ENCODE peak calls at places on chromosomes 7 and 10, in nine cellular contexts. One of them, this sample, is unnamed.

GRCh38 chr10:27742195-27742925 is 3.3 kb downstream of the MKX start:
- DNase-seq in NCI-H524 treated with DMSO at 0.1 percent for 48 hours: no peak
- DNase-seq in brain microvascular endothelial cell: peak
- DNase-seq in activated CD8-positive, alpha-beta memory T cell treated with anti-CD3 and anti-CD28 coated beads, Interleukin-2, amount 10 ng/mL, durations not matched to agents 7 days and 5 days: peak
- DNase-seq in activated naive CD8-positive, alpha-beta T cell treated with anti-CD3 and anti-CD28 coated beads, Interleukin-2, amount 10 ng/mL, durations not matched to agents 7 days and 5 days: peak
- DNase-seq in HL-60: peak
- DNase-seq in ovary: peak
- DNase-seq in dorsolateral prefrontal cortex: peak
- DNase-seq in fibroblast of the conjunctiva: peak
- DNase-seq in this sample: peak

GRCh38 chr10:122286872-122287271 is 15.8 kb downstream of the BTBD16 start:
- DNase-seq in HL-60: no peak
- DNase-seq in fibroblast of the conjunctiva: peak
- DNase-seq in NCI-H524 treated with DMSO at 0.1 percent for 48 hours: no peak
- DNase-seq in ovary: no peak
- DNase-seq in activated naive CD8-positive, alpha-beta T cell treated with anti-CD3 and anti-CD28 coated beads, Interleukin-2, amount 10 ng/mL, durations not matched to agents 7 days and 5 days: no peak
- DNase-seq in brain microvascular endothelial cell: peak
- DNase-seq in dorsolateral prefrontal cortex: no peak
- DNase-seq in activated CD8-positive, alpha-beta memory T cell treated with anti-CD3 and anti-CD28 coated beads, Interleukin-2, amount 10 ng/mL, durations not matched to agents 7 days and 5 days: no peak
- DNase-seq in this sample: peak

GRCh38 chr7:98810166-98810802 is 59.5 kb downstream of the TMEM130 start:
- DNase-seq in brain microvascular endothelial cell: no peak
- DNase-seq in fibroblast of the conjunctiva: no peak
- DNase-seq in ovary: no peak
- DNase-seq in activated naive CD8-positive, alpha-beta T cell treated with anti-CD3 and anti-CD28 coated beads, Interleukin-2, amount 10 ng/mL, durations not matched to agents 7 days and 5 days: no peak
- DNase-seq in HL-60: no peak
- DNase-seq in NCI-H524 treated with DMSO at 0.1 percent for 48 hours: peak
- DNase-seq in activated CD8-positive, alpha-beta memory T cell treated with anti-CD3 and anti-CD28 coated beads, Interleukin-2, amount 10 ng/mL, durations not matched to agents 7 days and 5 days: no peak
- DNase-seq in dorsolateral prefrontal cortex: no peak
- DNase-seq in this sample: no peak

GRCh38 chr10:46251857-46252847 is 34.6 kb upstream of the ANTXRL start:
- DNase-seq in brain microvascular endothelial cell: no peak
- DNase-seq in NCI-H524 treated with DMSO at 0.1 percent for 48 hours: no peak
- DNase-seq in activated naive CD8-positive, alpha-beta T cell treated with anti-CD3 and anti-CD28 coated beads, Interleukin-2, amount 10 ng/mL, durations not matched to agents 7 days and 5 days: no peak
- DNase-seq in activated CD8-positive, alpha-beta memory T cell treated with anti-CD3 and anti-CD28 coated beads, Interleukin-2, amount 10 ng/mL, durations not matched to agents 7 days and 5 days: no peak
- DNase-seq in fibroblast of the conjunctiva: no peak
- DNase-seq in HL-60: no peak
- DNase-seq in dorsolateral prefrontal cortex: no peak
- DNase-seq in ovary: no peak
- DNase-seq in this sample: no peak

GRCh38 chr10:97229322-97229721 is 43.6 kb upstream of the SLIT1 start:
- DNase-seq in activated CD8-positive, alpha-beta memory T cell treated with anti-CD3 and anti-CD28 coated beads, Interleukin-2, amount 10 ng/mL, durations not matched to agents 7 days and 5 days: no peak
- DNase-seq in fibroblast of the conjunctiva: no peak
- DNase-seq in NCI-H524 treated with DMSO at 0.1 percent for 48 hours: no peak
- DNase-seq in activated naive CD8-positive, alpha-beta T cell treated with anti-CD3 and anti-CD28 coated beads, Interleukin-2, amount 10 ng/mL, durations not matched to agents 7 days and 5 days: no peak
- DNase-seq in brain microvascular endothelial cell: no peak
- DNase-seq in ovary: no peak
- DNase-seq in dorsolateral prefrontal cortex: no peak
- DNase-seq in HL-60: no peak
- DNase-seq in this sample: peak

GRCh38 chr7:100688593-100688860 is 5.5 kb downstream of the GIGYF1 start:
- DNase-seq in activated CD8-positive, alpha-beta memory T cell treated with anti-CD3 and anti-CD28 coated beads, Interleukin-2, amount 10 ng/mL, durations not matched to agents 7 days and 5 days: no peak
- DNase-seq in HL-60: no peak
- DNase-seq in NCI-H524 treated with DMSO at 0.1 percent for 48 hours: no peak
- DNase-seq in dorsolateral prefrontal cortex: no peak
- DNase-seq in fibroblast of the conjunctiva: no peak
- DNase-seq in brain microvascular endothelial cell: no peak
- DNase-seq in activated naive CD8-positive, alpha-beta T cell treated with anti-CD3 and anti-CD28 coated beads, Interleukin-2, amount 10 ng/mL, durations not matched to agents 7 days and 5 days: no peak
- DNase-seq in ovary: no peak
- DNase-seq in this sample: no peak

GRCh38 chr7:25805027-25805687 is 346.8 kb upstream of the NFE2L3 start:
- DNase-seq in dorsolateral prefrontal cortex: no peak
- DNase-seq in NCI-H524 treated with DMSO at 0.1 percent for 48 hours: no peak
- DNase-seq in fibroblast of the conjunctiva: peak
- DNase-seq in activated CD8-positive, alpha-beta memory T cell treated with anti-CD3 and anti-CD28 coated beads, Interleukin-2, amount 10 ng/mL, durations not matched to agents 7 days and 5 days: no peak
- DNase-seq in ovary: no peak
- DNase-seq in activated naive CD8-positive, alpha-beta T cell treated with anti-CD3 and anti-CD28 coated beads, Interleukin-2, amount 10 ng/mL, durations not matched to agents 7 days and 5 days: no peak
- DNase-seq in brain microvascular endothelial cell: peak
- DNase-seq in HL-60: no peak
- DNase-seq in this sample: peak

GRCh38 chr7:4185736-4186512 is 496.2 kb upstream of the FOXK1 start:
- DNase-seq in NCI-H524 treated with DMSO at 0.1 percent for 48 hours: no peak
- DNase-seq in activated naive CD8-positive, alpha-beta T cell treated with anti-CD3 and anti-CD28 coated beads, Interleukin-2, amount 10 ng/mL, durations not matched to agents 7 days and 5 days: no peak
- DNase-seq in ovary: peak
- DNase-seq in dorsolateral prefrontal cortex: no peak
- DNase-seq in activated CD8-positive, alpha-beta memory T cell treated with anti-CD3 and anti-CD28 coated beads, Interleukin-2, amount 10 ng/mL, durations not matched to agents 7 days and 5 days: no peak
- DNase-seq in brain microvascular endothelial cell: no peak
- DNase-seq in fibroblast of the conjunctiva: no peak
- DNase-seq in HL-60: no peak
- DNase-seq in this sample: no peak

GRCh38 chr10:131946880-131947279 is 34.8 kb downstream of the BNIP3 start:
- DNase-seq in NCI-H524 treated with DMSO at 0.1 percent for 48 hours: no peak
- DNase-seq in dorsolateral prefrontal cortex: no peak
- DNase-seq in activated naive CD8-positive, alpha-beta T cell treated with anti-CD3 and anti-CD28 coated beads, Interleukin-2, amount 10 ng/mL, durations not matched to agents 7 days and 5 days: no peak
- DNase-seq in ovary: no peak
- DNase-seq in activated CD8-positive, alpha-beta memory T cell treated with anti-CD3 and anti-CD28 coated beads, Interleukin-2, amount 10 ng/mL, durations not matched to agents 7 days and 5 days: no peak
- DNase-seq in brain microvascular endothelial cell: peak
- DNase-seq in fibroblast of the conjunctiva: no peak
- DNase-seq in HL-60: no peak
- DNase-seq in this sample: no peak

GRCh38 chr7:18638594-18639452 is 143.3 kb downstream of the HDAC9 start:
- DNase-seq in activated CD8-positive, alpha-beta memory T cell treated with anti-CD3 and anti-CD28 coated beads, Interleukin-2, amount 10 ng/mL, durations not matched to agents 7 days and 5 days: no peak
- DNase-seq in brain microvascular endothelial cell: peak
- DNase-seq in HL-60: peak
- DNase-seq in ovary: no peak
- DNase-seq in fibroblast of the conjunctiva: peak
- DNase-seq in dorsolateral prefrontal cortex: no peak
- DNase-seq in NCI-H524 treated with DMSO at 0.1 percent for 48 hours: peak
- DNase-seq in activated naive CD8-positive, alpha-beta T cell treated with anti-CD3 and anti-CD28 coated beads, Interleukin-2, amount 10 ng/mL, durations not matched to agents 7 days and 5 days: no peak
- DNase-seq in this sample: peak

GRCh38 chr7:28533731-28534531 is 121.6 kb downstream of the CREB5 start:
- DNase-seq in NCI-H524 treated with DMSO at 0.1 percent for 48 hours: no peak
- DNase-seq in brain microvascular endothelial cell: peak
- DNase-seq in fibroblast of the conjunctiva: peak
- DNase-seq in ovary: peak
- DNase-seq in HL-60: no peak
- DNase-seq in activated naive CD8-positive, alpha-beta T cell treated with anti-CD3 and anti-CD28 coated beads, Interleukin-2, amount 10 ng/mL, durations not matched to agents 7 days and 5 days: no peak
- DNase-seq in activated CD8-positive, alpha-beta memory T cell treated with anti-CD3 and anti-CD28 coated beads, Interleukin-2, amount 10 ng/mL, durations not matched to agents 7 days and 5 days: no peak
- DNase-seq in dorsolateral prefrontal cortex: no peak
- DNase-seq in this sample: no peak

GRCh38 chr7:130598056-130598455 is 70.5 kb downstream of the COPG2 start:
- DNase-seq in ovary: no peak
- DNase-seq in activated CD8-positive, alpha-beta memory T cell treated with anti-CD3 and anti-CD28 coated beads, Interleukin-2, amount 10 ng/mL, durations not matched to agents 7 days and 5 days: no peak
- DNase-seq in brain microvascular endothelial cell: no peak
- DNase-seq in fibroblast of the conjunctiva: no peak
- DNase-seq in activated naive CD8-positive, alpha-beta T cell treated with anti-CD3 and anti-CD28 coated beads, Interleukin-2, amount 10 ng/mL, durations not matched to agents 7 days and 5 days: no peak
- DNase-seq in NCI-H524 treated with DMSO at 0.1 percent for 48 hours: no peak
- DNase-seq in dorsolateral prefrontal cortex: no peak
- DNase-seq in HL-60: no peak
- DNase-seq in this sample: no peak

GRCh38 chr10:43853369-43853768 is 204.7 kb upstream of the ZNF32 start:
- DNase-seq in activated CD8-positive, alpha-beta memory T cell treated with anti-CD3 and anti-CD28 coated beads, Interleukin-2, amount 10 ng/mL, durations not matched to agents 7 days and 5 days: no peak
- DNase-seq in ovary: no peak
- DNase-seq in fibroblast of the conjunctiva: no peak
- DNase-seq in brain microvascular endothelial cell: no peak
- DNase-seq in NCI-H524 treated with DMSO at 0.1 percent for 48 hours: no peak
- DNase-seq in HL-60: no peak
- DNase-seq in activated naive CD8-positive, alpha-beta T cell treated with anti-CD3 and anti-CD28 coated beads, Interleukin-2, amount 10 ng/mL, durations not matched to agents 7 days and 5 days: no peak
- DNase-seq in dorsolateral prefrontal cortex: no peak
- DNase-seq in this sample: no peak

GRCh38 chr7:55439627-55440026 is 74.5 kb downstream of the LANCL2 start:
- DNase-seq in HL-60: no peak
- DNase-seq in ovary: no peak
- DNase-seq in NCI-H524 treated with DMSO at 0.1 percent for 48 hours: peak
- DNase-seq in activated naive CD8-positive, alpha-beta T cell treated with anti-CD3 and anti-CD28 coated beads, Interleukin-2, amount 10 ng/mL, durations not matched to agents 7 days and 5 days: no peak
- DNase-seq in activated CD8-positive, alpha-beta memory T cell treated with anti-CD3 and anti-CD28 coated beads, Interleukin-2, amount 10 ng/mL, durations not matched to agents 7 days and 5 days: no peak
- DNase-seq in fibroblast of the conjunctiva: no peak
- DNase-seq in dorsolateral prefrontal cortex: no peak
- DNase-seq in brain microvascular endothelial cell: no peak
- DNase-seq in this sample: no peak